ENCODE peak calls at places on chromosomes 16 and 17, in five cellular contexts. T is OCI-LY7, I is tibial artery, J is hepatocyte, H is fibroblast of pulmonary artery. A is an unnamed sample.
A peak's percentile ranks its signal among the peaks of the same experiment; 100 is the strongest.

GRCh38 chr17:75262112-75262606 is 480 bp downstream of the MRPS7 start:
- DNase-seq in T (peak; percentile 46), I (no peak), J (peak; percentile 33), H (no peak), A (no peak)

GRCh38 chr17:76710863-76711611 is at the start of gene MXRA7:
- DNase-seq in T (peak; percentile 60), I (peak; percentile 91), J (peak; percentile 89), H (peak; percentile 68), A (peak; percentile 72)

GRCh38 chr16:60261425-60261824 is 1527.3 kb upstream of the GOT2 start:
- DNase-seq in T (no peak), I (no peak), J (no peak), H (no peak), A (no peak)

GRCh38 chr17:27878776-27879562 is 14.2 kb downstream of the LYRM9 start:
- DNase-seq in T (no peak), I (no peak), J (no peak), H (peak; percentile 9), A (peak; percentile 76)

GRCh38 chr16:72425571-72426341 is 253.8 kb upstream of the PMFBP1 start:
- DNase-seq in T (no peak), I (no peak), J (no peak), H (no peak), A (no peak)

GRCh38 chr16:23889189-23889588 is 53.4 kb downstream of the PRKCB start:
- DNase-seq in T (no peak), I (no peak), J (no peak), H (no peak), A (no peak)

GRCh38 chr17:29546834-29547233 is 20.0 kb downstream of the ABHD15 start:
- DNase-seq in T (no peak), I (no peak), J (no peak), H (peak; percentile 33), A (no peak)

GRCh38 chr16:88645455-88645854 is 5.4 kb downstream of the CYBA start:
- DNase-seq in T (no peak), I (no peak), J (no peak), H (no peak), A (no peak)

GRCh38 chr16:399278-400019 is 2.2 kb upstream of the DECR2 start:
- DNase-seq in T (no peak), I (no peak), J (no peak), H (no peak), A (no peak)

GRCh38 chr17:29622337-29623282 is at the start of gene CORO6:
- DNase-seq in T (peak; percentile 76), I (peak; percentile 84), J (peak; percentile 78), H (peak; percentile 48), A (peak; percentile 77)

GRCh38 chr17:12574525-12574924 is 91.2 kb upstream of the MYOCD start:
- DNase-seq in T (no peak), I (no peak), J (no peak), H (no peak), A (no peak)

GRCh38 chr17:38559025-38559879 is 46.5 kb downstream of the SRCIN1 start:
- DNase-seq in T (peak; percentile 80), I (peak; percentile 82), J (peak; percentile 94), H (peak; percentile 60), A (peak; percentile 96)

GRCh38 chr16:88881090-88881580 is 14.7 kb upstream of the PABPN1L start:
- DNase-seq in T (no peak), I (no peak), J (no peak), H (no peak), A (no peak)

GRCh38 chr17:50060951-50061712 is 5.2 kb downstream of the ITGA3 start:
- DNase-seq in T (no peak), I (peak; percentile 97), J (no peak), H (peak; percentile 76), A (no peak)

GRCh38 chr16:8989099-8989878 is 25.6 kb upstream of the USP7 start:
- DNase-seq in T (no peak), I (no peak), J (no peak), H (no peak), A (no peak)

GRCh38 chr16:79767597-79768280 is 167.2 kb upstream of the MAF start:
- DNase-seq in T (no peak), I (no peak), J (peak; percentile 58), H (peak; percentile 13), A (no peak)

GRCh38 chr17:33390479-33391027 is 97.5 kb upstream of the ASIC2 start:
- DNase-seq in T (no peak), I (no peak), J (peak; percentile 70), H (peak; percentile 46), A (no peak)

GRCh38 chr17:2090210-2090641 is 35.3 kb downstream of the HIC1 start:
- DNase-seq in T (no peak), I (no peak), J (no peak), H (no peak), A (peak; percentile 30)

GRCh38 chr16:5852151-5852550 is 754.6 kb upstream of the EEF2KMT start:
- DNase-seq in T (no peak), I (no peak), J (no peak), H (no peak), A (no peak)

GRCh38 chr16:17070882-17071592 is 399.7 kb downstream of the XYLT1 start:
- DNase-seq in T (peak; percentile 81), I (no peak), J (peak; percentile 22), H (no peak), A (peak; percentile 97)

GRCh38 chr16:66539628-66540469 is 10.1 kb downstream of the TK2 start:
- DNase-seq in T (peak; percentile 77), I (no peak), J (peak; percentile 26), H (no peak), A (no peak)

GRCh38 chr16:1037023-1037933 is 35.3 kb upstream of the SSTR5 start:
- DNase-seq in T (no peak), I (no peak), J (peak; percentile 70), H (no peak), A (no peak)

GRCh38 chr17:48544356-48545021 is 420 bp downstream of the HOXB2 start:
- DNase-seq in T (no peak), I (peak; percentile 81), J (peak; percentile 72), H (peak; percentile 81), A (peak; percentile 69)

GRCh38 chr17:66494023-66494803 is 191.8 kb downstream of the PRKCA start:
- DNase-seq in T (no peak), I (no peak), J (no peak), H (peak; percentile 90), A (peak; percentile 30)

GRCh38 chr16:28984619-28985135 is at the start of gene LAT:
- DNase-seq in T (peak; percentile 79), I (no peak), J (no peak), H (no peak), A (peak; percentile 84)

GRCh38 chr17:21459536-21459935 is 83.4 kb downstream of the KCNJ12 start:
- DNase-seq in T (no peak), I (no peak), J (no peak), H (no peak), A (no peak)

DNA sequence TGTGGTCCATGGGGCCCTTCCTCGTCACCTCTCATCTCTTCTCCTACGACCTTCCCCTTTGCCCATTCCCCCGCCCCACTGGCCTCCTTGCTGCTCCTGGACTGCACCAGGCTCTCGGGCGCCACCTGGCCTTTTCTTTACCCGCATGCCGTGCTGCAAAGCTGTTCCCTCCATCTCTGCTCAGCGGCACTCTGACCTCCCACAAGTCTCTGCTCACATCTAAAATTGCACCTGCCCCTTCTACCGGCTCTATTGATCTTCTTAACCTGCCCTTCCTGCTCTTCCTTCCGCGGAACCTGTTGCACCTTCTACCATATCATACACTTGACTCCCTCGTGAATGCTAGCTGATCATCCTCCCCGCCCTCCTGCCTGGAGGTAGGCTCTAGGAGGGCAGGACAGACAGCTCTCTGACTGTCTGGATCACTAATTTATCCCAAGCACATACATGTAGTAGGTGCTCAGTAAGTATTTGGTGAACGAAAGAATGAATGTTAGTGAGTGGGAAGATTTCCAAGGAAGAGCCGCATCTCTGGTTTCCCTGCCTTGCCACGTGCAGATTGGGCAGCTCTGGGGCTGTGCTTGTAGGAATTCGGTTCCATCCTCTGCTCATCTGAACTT is 17.3 kb downstream of the DNAH17 start:
- DNase-seq in T (peak; percentile 29), I (no peak), J (no peak), H (no peak), A (peak; percentile 42)
- TF ChIP-seq CTCF in T (peak; percentile 70), I (no peak), J (no peak), H (no peak), A (peak; percentile 40)

GRCh38 chr17:17708816-17709215 is 27.6 kb downstream of the RAI1 start:
- DNase-seq in T (no peak), I (no peak), J (no peak), H (no peak), A (no peak)

GRCh38 chr17:17704931-17705330 is 23.7 kb downstream of the RAI1 start:
- DNase-seq in T (no peak), I (no peak), J (no peak), H (no peak), A (no peak)

GRCh38 chr17:17703608-17703919 is 22.3 kb downstream of the RAI1 start:
- DNase-seq in T (no peak), I (no peak), J (no peak), H (no peak), A (no peak)

GRCh38 chr17:17708301-17708700 is 27.0 kb downstream of the RAI1 start:
- DNase-seq in T (no peak), I (no peak), J (no peak), H (no peak), A (no peak)

DNA sequence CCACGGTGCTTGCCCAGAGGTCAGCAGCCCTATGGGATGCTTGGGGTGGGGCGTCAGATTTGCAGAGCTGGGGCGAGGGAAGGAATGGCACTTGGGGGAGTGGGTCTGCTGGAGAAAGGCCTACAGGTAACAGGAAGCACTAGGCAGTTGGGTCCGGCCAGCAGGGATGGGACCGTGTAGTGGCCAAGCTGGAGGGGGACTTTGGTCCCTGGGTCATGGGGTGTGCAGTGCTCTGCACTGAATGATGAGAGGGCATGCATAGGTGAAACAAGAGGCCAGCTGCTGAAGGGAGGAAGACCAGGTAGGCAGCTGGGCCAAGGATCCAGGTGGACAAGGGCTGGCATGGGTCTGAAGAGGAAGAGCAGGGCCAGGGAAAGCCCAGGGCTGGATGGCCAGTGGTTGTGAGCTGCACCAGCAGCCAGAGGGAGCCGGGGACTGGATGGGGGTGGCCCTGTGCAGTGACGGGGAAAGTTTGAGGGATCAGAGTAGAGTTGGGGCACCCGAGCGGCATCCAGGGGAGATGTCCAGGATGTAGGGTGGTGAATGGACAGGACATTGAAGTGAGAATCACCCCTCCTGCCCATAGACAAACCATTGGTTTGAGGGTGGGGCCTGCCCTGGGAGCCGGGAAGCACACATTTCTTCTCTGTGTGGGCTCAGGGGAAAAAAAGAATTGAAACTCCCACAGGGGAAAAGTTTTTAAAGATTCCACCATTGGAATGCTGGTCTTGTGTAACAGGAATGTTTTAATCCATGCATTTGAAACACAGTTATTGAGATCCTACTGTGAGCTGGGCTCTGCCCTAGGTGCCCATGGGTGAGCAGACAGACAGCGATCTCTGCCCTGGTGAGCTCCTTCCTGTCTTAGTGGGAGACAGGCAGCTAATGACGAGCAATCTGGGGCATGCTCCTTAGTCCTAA is 25.1 kb downstream of the RAI1 start:
- DNase-seq in T (no peak), I (no peak), J (no peak), H (no peak), A (no peak)
- TF ChIP-seq CTCF in T (no peak), I (no peak), J (no peak), H (no peak), A (no peak)

GRCh38 chr17:42577532-42578281 is at the start of gene PSMC3IP:
- DNase-seq in T (peak; percentile 95), I (peak; percentile 97), J (peak; percentile 96), H (peak; percentile 95), A (peak; percentile 98)
- TF ChIP-seq CTCF in T (peak; percentile 60), I (peak; percentile 54), J (peak; percentile 38), H (peak; percentile 35), A (no peak)

DNA sequence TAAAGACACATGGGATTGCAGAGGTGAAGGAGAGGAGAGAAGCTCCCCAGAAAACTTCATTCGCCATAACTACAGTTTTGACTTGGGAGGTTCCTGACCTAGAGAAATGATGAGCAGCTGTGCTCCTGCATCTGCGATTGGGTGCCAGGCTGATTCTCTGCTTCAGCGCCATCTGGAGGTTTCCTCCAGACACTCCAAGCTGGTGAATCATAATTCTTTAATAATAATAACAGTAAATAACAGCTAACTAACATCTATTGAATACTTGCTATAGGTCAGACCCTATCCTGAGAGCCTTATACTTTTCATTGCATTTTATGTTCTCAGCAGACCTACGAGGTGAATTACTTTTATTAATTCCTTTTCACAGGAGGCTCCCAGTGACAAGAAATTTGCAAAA is 575.8 kb downstream of the TOX3 start:
- DNase-seq in T (peak; percentile 1), I (no peak), J (peak; percentile 19), H (peak; percentile 29), A (no peak)
- TF ChIP-seq CTCF in T (peak; percentile 60), I (no peak), J (peak; percentile 42), H (peak; percentile 42), A (no peak)

A was measured in activated CD8-positive, alpha-beta T cell treated with anti-CD3 and anti-CD28 coated beads for 36 hours.